ENCODE peak calls at places on chromosomes 13 and 19, in four cellular contexts. K is uterus; N is activated naive CD4-positive, alpha-beta T cell treated with anti-CD3 and anti-CD28 coated beads for 36 hours; S is aorta. M is an unnamed sample.
A peak's percentile ranks its signal among the peaks of the same experiment; 100 is the strongest.

GRCh38 chr19:20969498-20969897 is 46.4 kb downstream of the ZNF85 start:
- DNase-seq in K (no peak), N (no peak), S (peak; percentile 9), M (no peak)

GRCh38 chr19:53881482-53882390 is at the start of gene PRKCG:
- DNase-seq in K (no peak), N (peak; percentile 58), S (peak; percentile 81), M (no peak)

GRCh38 chr19:31121501-31121900 is 227.7 kb downstream of the TSHZ3 start:
- DNase-seq in K (no peak), N (no peak), S (no peak), M (no peak)

GRCh38 chr19:39497850-39498261 is 891 bp upstream of the DLL3 start:
- DNase-seq in K (no peak), N (peak; percentile 63), S (no peak), M (peak; percentile 59)

GRCh38 chr13:74056829-74057564 is 77.2 kb downstream of the KLF12 start:
- DNase-seq in K (peak; percentile 24), N (no peak), S (no peak), M (no peak)

GRCh38 chr13:40598599-40598998 is 67.8 kb downstream of the FOXO1 start:
- DNase-seq in K (peak; percentile 83), N (no peak), S (no peak), M (peak; percentile 22)

GRCh38 chr19:54178581-54179261 is 5.8 kb upstream of the TMC4 start:
- DNase-seq in K (no peak), N (peak; percentile 59), S (no peak), M (no peak)

GRCh38 chr13:99228737-99229691 is 28.4 kb downstream of the UBAC2 start:
- DNase-seq in K (no peak), N (no peak), S (no peak), M (peak; percentile 87)

GRCh38 chr13:56515441-56515840 is 625.3 kb upstream of the PRR20A start:
- DNase-seq in K (no peak), N (no peak), S (no peak), M (no peak)

GRCh38 chr13:28889317-28889716 is 69.2 kb downstream of the MTUS2 start:
- DNase-seq in K (no peak), N (no peak), S (no peak), M (no peak)

GRCh38 chr19:47623151-47623920 is 14.4 kb downstream of the BICRA start:
- DNase-seq in K (no peak), N (no peak), S (no peak), M (no peak)

GRCh38 chr13:74052402-74052928 is 81.7 kb downstream of the KLF12 start:
- DNase-seq in K (no peak), N (peak; percentile 32), S (peak; percentile 87), M (no peak)

GRCh38 chr13:85816413-85816812 is 17.2 kb upstream of the SLITRK6 start:
- DNase-seq in K (no peak), N (no peak), S (no peak), M (no peak)

GRCh38 chr19:44984005-44984404 is 17.3 kb upstream of the RELB start:
- DNase-seq in K (no peak), N (no peak), S (no peak), M (no peak)

GRCh38 chr13:46165485-46166220 is 16.3 kb downstream of the LCP1 start:
- DNase-seq in K (no peak), N (peak; percentile 59), S (no peak), M (peak; percentile 89)

GRCh38 chr19:38043649-38044144 is 136.7 kb downstream of the SIPA1L3 start:
- DNase-seq in K (no peak), N (no peak), S (no peak), M (no peak)

GRCh38 chr19:54209748-54210494 is 9.3 kb downstream of the RPS9 start:
- DNase-seq in K (peak; percentile 83), N (no peak), S (peak; percentile 92), M (no peak)

GRCh38 chr19:4676955-4677731 is 7.0 kb upstream of the MYDGF start:
- DNase-seq in K (no peak), N (peak; percentile 16), S (no peak), M (peak; percentile 54)

GRCh38 chr19:17052439-17052838 is 22.8 kb downstream of the HAUS8 start:
- DNase-seq in K (peak; percentile 34), N (peak; percentile 45), S (no peak), M (peak; percentile 46)

GRCh38 chr19:33293255-33294057 is 8.9 kb downstream of the CEBPA start:
- DNase-seq in K (peak; percentile 40), N (no peak), S (peak; percentile 65), M (no peak)

GRCh38 chr13:31094331-31095015 is 67.2 kb downstream of the HSPH1 start:
- DNase-seq in K (no peak), N (no peak), S (no peak), M (no peak)

GRCh38 chr19:6828698-6829633 is 56.5 kb downstream of the VAV1 start:
- DNase-seq in K (no peak), N (peak; percentile 70), S (no peak), M (peak; percentile 73)

GRCh38 chr19:18173054-18173571 is 500 bp upstream of the IFI30 start:
- DNase-seq in K (peak; percentile 40), N (no peak), S (peak; percentile 87), M (peak; percentile 80)

GRCh38 chr13:38570706-38571105 is 116.2 kb upstream of the FREM2 start:
- DNase-seq in K (no peak), N (no peak), S (no peak), M (no peak)

GRCh38 chr13:42832341-42833153 is 51.2 kb downstream of the FAM216B start:
- DNase-seq in K (no peak), N (peak; percentile 10), S (no peak), M (no peak)

GRCh38 chr13:110911880-110912279 is 3.0 kb downstream of the ANKRD10 start:
- DNase-seq in K (no peak), N (no peak), S (no peak), M (no peak)

GRCh38 chr13:99805361-99805760 is 166.2 kb downstream of the ZIC5 start:
- DNase-seq in K (no peak), N (no peak), S (no peak), M (no peak)

GRCh38 chr13:98751397-98752110 is 918 bp downstream of the SLC15A1 start:
- DNase-seq in K (no peak), N (no peak), S (no peak), M (no peak)

GRCh38 chr13:27043013-27043412 is 128.6 kb downstream of the USP12 start:
- DNase-seq in K (no peak), N (peak; percentile 10), S (no peak), M (no peak)

GRCh38 chr19:40776364-40776763 is 1.0 kb downstream of the MIA start:
- DNase-seq in K (no peak), N (no peak), S (no peak), M (no peak)

GRCh38 chr13:43390101-43390500 is 366.7 kb downstream of the DNAJC15 start:
- DNase-seq in K (no peak), N (no peak), S (no peak), M (no peak)

GRCh38 chr19:3810708-3811355 is 24.7 kb upstream of the MATK start:
- DNase-seq in K (no peak), N (no peak), S (no peak), M (no peak)

GRCh38 chr19:3637621-3638020 is 11.0 kb upstream of the CACTIN start:
- DNase-seq in K (no peak), N (no peak), S (no peak), M (no peak)

GRCh38 chr19:38319421-38320258 is at the start of gene KCNK6:
- DNase-seq in K (peak; percentile 40), N (peak; percentile 55), S (peak; percentile 85), M (peak; percentile 26)

GRCh38 chr13:36259361-36260137 is 38.1 kb downstream of the CCDC169 start:
- DNase-seq in K (no peak), N (no peak), S (no peak), M (no peak)